ENCODE peak calls at places on chromosomes 1 and 21, in six cellular contexts. E is colonic mucosa, V is bronchial epithelial cell, K is heart right ventricle, A is LNCaP clone FGC, I is retinal pigment epithelial cell. T is an unnamed sample.

GRCh38 chr1:42962641-42963377 is 4.1 kb upstream of the SLC2A1 start:
- DNase-seq in E (peak), V (peak), K (no peak), A (no peak), I (peak), T (peak)

GRCh38 chr1:35883681-35884155 is 709 bp downstream of the AGO1 start:
- DNase-seq in A (no peak), E (peak), V (no peak), I (no peak), K (peak), T (peak)

GRCh38 chr1:225813250-225813964 is 3.5 kb downstream of the EPHX1 start:
- DNase-seq in E (peak), V (peak), A (no peak), K (peak), I (no peak), T (peak)

GRCh38 chr1:36223373-36223995 is 759 bp upstream of the THRAP3 start:
- DNase-seq in E (peak), K (no peak), A (no peak), I (no peak), V (peak), T (peak)

GRCh38 chr1:60963167-60963909 is 119.0 kb upstream of the NFIA start:
- DNase-seq in A (no peak), K (no peak), V (no peak), E (no peak), I (no peak), T (no peak)

GRCh38 chr1:83882906-83883305 is 116.0 kb downstream of the TTLL7 start:
- DNase-seq in A (peak), V (peak), I (no peak), K (peak), E (peak), T (peak)

GRCh38 chr1:61117283-61117682 is 34.9 kb downstream of the NFIA start:
- DNase-seq in V (no peak), A (no peak), I (no peak), E (no peak), K (no peak), T (no peak)

GRCh38 chr1:11862890-11863289 is 4.1 kb upstream of the NPPB start:
- DNase-seq in E (no peak), V (peak), I (no peak), K (no peak), A (no peak), T (no peak)

GRCh38 chr1:39980555-39981313 is 25.8 kb downstream of the MFSD2A start:
- DNase-seq in A (no peak), I (no peak), V (peak), K (no peak), E (peak), T (no peak)

GRCh38 chr1:239898067-239898730 is 193.5 kb upstream of the FMN2 start:
- DNase-seq in A (peak), E (peak), K (peak), V (peak), I (peak), T (peak)

GRCh38 chr1:3481836-3482589 is 27.5 kb downstream of the ARHGEF16 start:
- DNase-seq in K (no peak), A (peak), E (no peak), V (peak), I (no peak), T (peak)

GRCh38 chr1:89499320-89499719 is 25.3 kb upstream of the LRRC8B start:
- DNase-seq in E (no peak), A (no peak), V (no peak), I (no peak), K (no peak), T (no peak)

GRCh38 chr21:46627726-46628125 is 7.7 kb upstream of the PRMT2 start:
- DNase-seq in A (no peak), K (no peak), I (no peak), E (no peak), V (peak), T (no peak)

GRCh38 chr21:28392436-28392835 is 600.2 kb downstream of the LTN1 start:
- DNase-seq in E (no peak), A (no peak), V (no peak), I (no peak), K (no peak), T (no peak)

GRCh38 chr1:41461790-41462679 is 22.4 kb downstream of the EDN2 start:
- DNase-seq in I (no peak), K (no peak), A (no peak), V (no peak), E (peak), T (peak)

GRCh38 chr1:54379481-54380284 is 26.5 kb downstream of the SSBP3 start:
- DNase-seq in E (no peak), A (no peak), K (peak), V (no peak), I (no peak), T (no peak)

GRCh38 chr1:232795497-232796068 is 9.6 kb upstream of the MAP10 start:
- DNase-seq in A (no peak), E (no peak), K (no peak), V (no peak), I (peak), T (no peak)

GRCh38 chr1:178192686-178193085 is 98.8 kb downstream of the RASAL2 start:
- DNase-seq in A (peak), E (peak), V (peak), I (no peak), K (no peak), T (peak)

GRCh38 chr1:212490276-212490675 is 57.6 kb downstream of the NENF start:
- DNase-seq in V (no peak), I (no peak), K (no peak), E (no peak), A (no peak), T (no peak)

GRCh38 chr21:38333290-38334272 is 76.8 kb downstream of the KCNJ15 start:
- DNase-seq in A (no peak), I (no peak), K (peak), V (no peak), E (no peak), T (peak)

GRCh38 chr1:10899490-10900264 is 103.2 kb upstream of the CASZ1 start:
- DNase-seq in K (no peak), I (no peak), A (no peak), V (peak), E (no peak), T (no peak)

GRCh38 chr1:198601936-198602889 is 36.6 kb upstream of the PTPRC start:
- DNase-seq in K (no peak), V (no peak), I (no peak), E (no peak), A (no peak), T (peak)

GRCh38 chr1:80533178-80533577 is 1267.6 kb upstream of the ADGRL2 start:
- DNase-seq in V (peak), I (no peak), A (no peak), E (no peak), K (no peak), T (no peak)
- H3K4me3 ChIP-seq in V (no peak), I (no peak), A (no peak), E (no peak), K (no peak), T (no peak)

GRCh38 chr1:19166066-19166465 is 44.0 kb downstream of the UBR4 start:
- DNase-seq in E (no peak), V (no peak), K (no peak), I (no peak), A (no peak), T (no peak)
- TF ChIP-seq CTCF in E (no peak), V (no peak), K (no peak), I (no peak), A (no peak), T (no peak)

GRCh38 chr1:156639601-156640101 is 2.3 kb upstream of the BCAN start:
- DNase-seq in A (no peak), K (no peak), V (no peak), I (no peak), E (no peak), T (no peak)

GRCh38 chr1:156643266-156644092 is 1.6 kb downstream of the BCAN start:
- DNase-seq in V (no peak), I (no peak), K (no peak), E (no peak), A (no peak), T (no peak)

GRCh38 chr1:156642265-156643185 is 608 bp downstream of the BCAN start:
- DNase-seq in K (no peak), I (no peak), E (no peak), A (no peak), V (no peak), T (no peak)

GRCh38 chr1:156640842-156641706 is 843 bp upstream of the BCAN start:
- DNase-seq in I (no peak), A (no peak), E (no peak), V (no peak), K (no peak), T (no peak)

DNA sequence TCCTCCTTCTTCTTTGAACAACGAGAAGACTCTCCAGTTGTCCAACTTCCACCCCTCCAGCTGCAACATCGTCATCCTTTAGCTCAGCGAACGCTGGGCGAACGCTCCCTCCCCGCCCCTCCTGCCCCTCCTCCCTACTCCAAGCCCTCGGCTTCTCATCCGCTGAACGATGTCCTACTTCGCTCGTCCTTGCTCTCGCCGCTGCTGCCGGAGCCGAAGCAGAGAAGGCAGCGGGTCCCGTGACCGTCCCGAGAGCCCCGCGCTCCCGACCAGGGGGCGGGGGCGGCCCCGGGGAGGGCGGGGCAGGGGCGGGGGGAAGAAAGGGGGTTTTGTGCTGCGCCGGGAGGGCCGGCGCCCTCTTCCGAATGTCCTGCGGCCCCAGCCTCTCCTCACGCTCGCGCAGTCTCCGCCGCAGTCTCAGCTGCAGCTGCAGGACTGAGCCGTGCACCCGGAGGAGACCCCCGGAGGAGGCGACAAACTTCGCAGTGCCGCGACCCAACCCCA is at the start of gene BCAN:
- DNase-seq in E (no peak), K (peak), A (no peak), I (no peak), V (no peak), T (no peak)
- H3K4me3 ChIP-seq in E (peak), K (peak), A (no peak), I (peak), V (no peak), T (peak)

GRCh38 chr1:205066221-205066818 is 17.9 kb downstream of the TMEM81 start:
- DNase-seq in A (no peak), E (no peak), V (no peak), I (no peak), K (no peak), T (peak)
- TF ChIP-seq CTCF in A (no peak), E (no peak), V (peak), I (peak), K (no peak), T (peak)

GRCh38 chr1:229434005-229434640 is at the start of gene ACTA1:
- DNase-seq in K (peak), E (no peak), V (no peak), A (no peak), I (no peak), T (no peak)
- H3K4me3 ChIP-seq in K (peak), E (no peak), V (no peak), A (no peak), I (no peak), T (no peak)

GRCh38 chr1:115331531-115332331 is 6.3 kb downstream of the NGF start:
- DNase-seq in E (no peak), I (no peak), V (no peak), A (no peak), K (no peak), T (peak)

GRCh38 chr1:115329965-115330364 is 8.1 kb downstream of the NGF start:
- DNase-seq in I (no peak), A (no peak), E (no peak), V (no peak), K (no peak), T (peak)

GRCh38 chr1:115332813-115333608 is 5.0 kb downstream of the NGF start:
- DNase-seq in A (no peak), K (no peak), E (no peak), I (peak), V (peak), T (peak)

GRCh38 chr1:115327270-115327669 is 10.8 kb downstream of the NGF start:
- DNase-seq in A (no peak), I (no peak), K (no peak), E (no peak), V (no peak), T (no peak)

DNA sequence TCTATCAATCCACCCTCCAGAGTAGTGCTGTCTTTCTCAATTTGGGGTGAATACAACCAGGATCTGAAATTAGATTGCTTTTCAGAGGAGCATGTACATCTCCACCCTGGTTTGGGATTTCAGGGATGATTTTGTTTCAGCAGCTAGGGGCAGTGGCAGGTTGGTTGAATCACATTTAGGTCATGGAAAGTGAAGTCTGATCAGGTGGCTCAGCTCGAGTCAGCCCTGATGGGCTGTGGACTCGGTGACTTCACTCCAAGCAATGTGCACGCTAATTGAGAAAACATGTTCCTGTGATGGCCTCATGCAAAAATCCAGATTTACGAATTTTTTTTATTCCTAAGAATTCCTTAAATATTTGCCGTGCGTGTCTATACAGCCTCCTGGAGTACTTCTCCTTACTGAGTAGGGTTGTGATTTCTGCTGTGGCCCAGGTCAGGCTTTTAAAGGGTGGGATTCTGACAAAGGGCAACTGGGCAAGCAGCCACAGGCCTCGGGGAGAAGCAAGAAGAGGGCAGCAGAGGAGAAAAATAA is 7.5 kb downstream of the NGF start:
- DNase-seq in E (no peak), V (peak), K (no peak), A (no peak), I (peak), T (peak)
- TF ChIP-seq CTCF in E (no peak), V (peak), K (no peak), A (no peak), I (peak), T (peak)

DNA sequence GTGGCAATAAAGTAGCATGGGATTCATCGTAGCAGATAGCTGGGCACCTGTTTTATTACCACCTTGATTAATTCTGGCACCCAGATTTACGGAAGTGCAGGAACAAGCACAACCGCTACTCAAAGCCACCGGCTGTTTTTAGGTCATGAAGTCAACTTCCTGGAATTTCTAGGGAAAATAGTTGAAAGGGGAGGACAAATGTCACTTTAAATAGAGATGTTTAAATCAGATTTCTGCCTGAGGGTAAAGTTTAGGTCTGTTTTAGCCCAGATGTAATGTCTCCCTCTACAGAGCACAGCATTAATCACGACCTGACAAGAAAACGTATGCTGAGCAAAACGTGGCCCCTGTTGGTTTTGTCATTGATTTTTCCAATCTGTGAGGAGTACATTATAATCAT is 8.0 kb downstream of the ADGRL2 start:
- DNase-seq in I (no peak), E (no peak), A (no peak), K (no peak), V (no peak), T (no peak)
- H3K4me3 ChIP-seq in I (no peak), E (no peak), A (no peak), K (peak), V (no peak), T (no peak)

DNA sequence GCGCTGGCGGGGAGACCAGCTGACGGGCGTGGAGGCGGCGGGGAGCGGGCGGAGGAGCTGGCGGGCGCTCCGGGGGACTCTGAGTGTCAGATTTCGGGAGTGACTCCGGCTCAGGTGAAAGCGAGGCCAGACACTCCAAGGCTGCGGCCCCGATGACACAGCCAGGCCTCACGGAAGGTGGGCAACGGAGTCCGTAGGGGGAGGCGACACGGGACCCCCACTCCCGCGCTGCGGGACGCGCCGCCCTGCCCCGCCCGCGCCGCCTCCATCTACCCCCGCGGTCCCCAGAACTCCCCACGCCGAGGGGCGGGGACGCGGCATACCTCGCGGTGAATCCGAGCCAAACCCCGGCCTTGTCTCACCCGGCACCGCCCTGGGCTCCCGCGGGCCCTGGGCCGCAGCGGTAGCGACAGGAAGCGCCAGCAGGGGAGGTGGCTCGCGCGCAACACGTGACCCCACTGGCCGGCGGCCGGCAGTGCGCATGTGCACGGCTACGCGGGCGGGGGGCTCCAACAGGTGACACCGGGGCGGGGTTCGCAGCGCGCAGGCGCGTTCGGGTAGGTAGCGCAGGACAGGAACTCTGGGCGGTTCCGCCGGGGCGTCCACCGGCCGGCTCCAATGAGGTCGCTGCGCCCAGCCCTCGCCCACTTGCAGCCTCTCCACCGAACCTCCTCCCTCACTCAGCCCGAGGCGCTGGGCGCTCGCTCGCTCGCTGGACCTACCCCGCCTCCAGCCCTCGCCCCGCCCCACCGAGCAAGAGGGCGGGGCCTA is at the start of gene CC2D1B:
- DNase-seq in I (peak), K (peak), A (peak), E (peak), V (peak), T (peak)
- TF ChIP-seq CTCF in I (no peak), K (no peak), A (no peak), E (no peak), V (peak), T (no peak)